ENCODE peak calls at places on chromosome 7, in nine cellular contexts. One of them, this sample, is unnamed.

GRCh38 chr7:135877799-135878198 is 99.4 kb downstream of the MTPN start:
- DNase-seq in stimulated activated naive CD8-positive, alpha-beta T cell treated with anti-CD3 and anti-CD28 coated beads, Interleukin-15, Interleukin-2, amounts not matched to agents 100 U/mL and 50 U/mL, for 24 hours: no peak
- DNase-seq in stimulated activated CD8-positive, alpha-beta memory T cell treated with anti-CD3 and anti-CD28 coated beads, Interleukin-7, amount 100 ng/mL, for 1 hour: no peak
- DNase-seq in skeletal muscle cell: peak; percentile 64
- DNase-seq in stimulated activated CD4-positive, alpha-beta T cell treated with anti-CD3 and anti-CD28 coated beads, Interleukin-12 subunit alpha, Interleukin-12 subunit beta, amount 100 ng/mL, for 4 hours: no peak
- DNase-seq in COR-L47: no peak
- DNase-seq in GM12892: no peak
- DNase-seq in CD4-positive, CD25-positive, alpha-beta regulatory T cell: no peak
- DNase-seq in suprapubic skin: no peak
- DNase-seq in this sample: no peak

GRCh38 chr7:94367940-94368339 is 26.8 kb upstream of the COL1A2 start:
- DNase-seq in COR-L47: no peak
- DNase-seq in CD4-positive, CD25-positive, alpha-beta regulatory T cell: no peak
- DNase-seq in suprapubic skin: no peak
- DNase-seq in GM12892: no peak
- DNase-seq in stimulated activated CD8-positive, alpha-beta memory T cell treated with anti-CD3 and anti-CD28 coated beads, Interleukin-7, amount 100 ng/mL, for 1 hour: no peak
- DNase-seq in skeletal muscle cell: no peak
- DNase-seq in stimulated activated naive CD8-positive, alpha-beta T cell treated with anti-CD3 and anti-CD28 coated beads, Interleukin-15, Interleukin-2, amounts not matched to agents 100 U/mL and 50 U/mL, for 24 hours: no peak
- DNase-seq in stimulated activated CD4-positive, alpha-beta T cell treated with anti-CD3 and anti-CD28 coated beads, Interleukin-12 subunit alpha, Interleukin-12 subunit beta, amount 100 ng/mL, for 4 hours: no peak
- DNase-seq in this sample: no peak

GRCh38 chr7:98429799-98430198 is 28.9 kb upstream of the BAIAP2L1 start:
- DNase-seq in stimulated activated CD4-positive, alpha-beta T cell treated with anti-CD3 and anti-CD28 coated beads, Interleukin-12 subunit alpha, Interleukin-12 subunit beta, amount 100 ng/mL, for 4 hours: no peak
- DNase-seq in stimulated activated naive CD8-positive, alpha-beta T cell treated with anti-CD3 and anti-CD28 coated beads, Interleukin-15, Interleukin-2, amounts not matched to agents 100 U/mL and 50 U/mL, for 24 hours: no peak
- DNase-seq in skeletal muscle cell: no peak
- DNase-seq in GM12892: no peak
- DNase-seq in COR-L47: no peak
- DNase-seq in stimulated activated CD8-positive, alpha-beta memory T cell treated with anti-CD3 and anti-CD28 coated beads, Interleukin-7, amount 100 ng/mL, for 1 hour: no peak
- DNase-seq in CD4-positive, CD25-positive, alpha-beta regulatory T cell: no peak
- DNase-seq in suprapubic skin: no peak
- DNase-seq in this sample: no peak

GRCh38 chr7:143988986-143989745 is 11.0 kb upstream of the OR6B1 start:
- DNase-seq in suprapubic skin: no peak
- DNase-seq in stimulated activated CD4-positive, alpha-beta T cell treated with anti-CD3 and anti-CD28 coated beads, Interleukin-12 subunit alpha, Interleukin-12 subunit beta, amount 100 ng/mL, for 4 hours: no peak
- DNase-seq in skeletal muscle cell: no peak
- DNase-seq in COR-L47: no peak
- DNase-seq in stimulated activated CD8-positive, alpha-beta memory T cell treated with anti-CD3 and anti-CD28 coated beads, Interleukin-7, amount 100 ng/mL, for 1 hour: no peak
- DNase-seq in CD4-positive, CD25-positive, alpha-beta regulatory T cell: no peak
- DNase-seq in stimulated activated naive CD8-positive, alpha-beta T cell treated with anti-CD3 and anti-CD28 coated beads, Interleukin-15, Interleukin-2, amounts not matched to agents 100 U/mL and 50 U/mL, for 24 hours: no peak
- DNase-seq in GM12892: no peak
- DNase-seq in this sample: no peak

GRCh38 chr7:139739863-139740597 is 37.8 kb downstream of the HIPK2 start:
- DNase-seq in suprapubic skin: no peak
- DNase-seq in skeletal muscle cell: no peak
- DNase-seq in CD4-positive, CD25-positive, alpha-beta regulatory T cell: no peak
- DNase-seq in COR-L47: no peak
- DNase-seq in stimulated activated naive CD8-positive, alpha-beta T cell treated with anti-CD3 and anti-CD28 coated beads, Interleukin-15, Interleukin-2, amounts not matched to agents 100 U/mL and 50 U/mL, for 24 hours: no peak
- DNase-seq in stimulated activated CD4-positive, alpha-beta T cell treated with anti-CD3 and anti-CD28 coated beads, Interleukin-12 subunit alpha, Interleukin-12 subunit beta, amount 100 ng/mL, for 4 hours: no peak
- DNase-seq in stimulated activated CD8-positive, alpha-beta memory T cell treated with anti-CD3 and anti-CD28 coated beads, Interleukin-7, amount 100 ng/mL, for 1 hour: no peak
- DNase-seq in GM12892: no peak
- DNase-seq in this sample: peak; percentile 20

GRCh38 chr7:139709460-139709859 is 68.3 kb downstream of the HIPK2 start:
- DNase-seq in stimulated activated naive CD8-positive, alpha-beta T cell treated with anti-CD3 and anti-CD28 coated beads, Interleukin-15, Interleukin-2, amounts not matched to agents 100 U/mL and 50 U/mL, for 24 hours: no peak
- DNase-seq in CD4-positive, CD25-positive, alpha-beta regulatory T cell: no peak
- DNase-seq in stimulated activated CD8-positive, alpha-beta memory T cell treated with anti-CD3 and anti-CD28 coated beads, Interleukin-7, amount 100 ng/mL, for 1 hour: no peak
- DNase-seq in skeletal muscle cell: peak; percentile 76
- DNase-seq in COR-L47: no peak
- DNase-seq in GM12892: no peak
- DNase-seq in suprapubic skin: no peak
- DNase-seq in stimulated activated CD4-positive, alpha-beta T cell treated with anti-CD3 and anti-CD28 coated beads, Interleukin-12 subunit alpha, Interleukin-12 subunit beta, amount 100 ng/mL, for 4 hours: no peak
- DNase-seq in this sample: no peak

GRCh38 chr7:99098824-99099498 is 44.9 kb downstream of the SMURF1 start:
- DNase-seq in suprapubic skin: no peak
- DNase-seq in skeletal muscle cell: no peak
- DNase-seq in GM12892: no peak
- DNase-seq in stimulated activated CD4-positive, alpha-beta T cell treated with anti-CD3 and anti-CD28 coated beads, Interleukin-12 subunit alpha, Interleukin-12 subunit beta, amount 100 ng/mL, for 4 hours: no peak
- DNase-seq in stimulated activated naive CD8-positive, alpha-beta T cell treated with anti-CD3 and anti-CD28 coated beads, Interleukin-15, Interleukin-2, amounts not matched to agents 100 U/mL and 50 U/mL, for 24 hours: no peak
- DNase-seq in stimulated activated CD8-positive, alpha-beta memory T cell treated with anti-CD3 and anti-CD28 coated beads, Interleukin-7, amount 100 ng/mL, for 1 hour: no peak
- DNase-seq in COR-L47: no peak
- DNase-seq in CD4-positive, CD25-positive, alpha-beta regulatory T cell: no peak
- DNase-seq in this sample: no peak

GRCh38 chr7:138603549-138604324 is 97.4 kb downstream of the SVOPL start:
- DNase-seq in stimulated activated CD8-positive, alpha-beta memory T cell treated with anti-CD3 and anti-CD28 coated beads, Interleukin-7, amount 100 ng/mL, for 1 hour: no peak
- DNase-seq in suprapubic skin: no peak
- DNase-seq in COR-L47: no peak
- DNase-seq in skeletal muscle cell: no peak
- DNase-seq in GM12892: no peak
- DNase-seq in CD4-positive, CD25-positive, alpha-beta regulatory T cell: no peak
- DNase-seq in stimulated activated CD4-positive, alpha-beta T cell treated with anti-CD3 and anti-CD28 coated beads, Interleukin-12 subunit alpha, Interleukin-12 subunit beta, amount 100 ng/mL, for 4 hours: no peak
- DNase-seq in stimulated activated naive CD8-positive, alpha-beta T cell treated with anti-CD3 and anti-CD28 coated beads, Interleukin-15, Interleukin-2, amounts not matched to agents 100 U/mL and 50 U/mL, for 24 hours: no peak
- DNase-seq in this sample: no peak

GRCh38 chr7:13851756-13852155 is 137.7 kb downstream of the ETV1 start:
- DNase-seq in stimulated activated CD4-positive, alpha-beta T cell treated with anti-CD3 and anti-CD28 coated beads, Interleukin-12 subunit alpha, Interleukin-12 subunit beta, amount 100 ng/mL, for 4 hours: no peak
- DNase-seq in stimulated activated CD8-positive, alpha-beta memory T cell treated with anti-CD3 and anti-CD28 coated beads, Interleukin-7, amount 100 ng/mL, for 1 hour: no peak
- DNase-seq in CD4-positive, CD25-positive, alpha-beta regulatory T cell: no peak
- DNase-seq in GM12892: no peak
- DNase-seq in stimulated activated naive CD8-positive, alpha-beta T cell treated with anti-CD3 and anti-CD28 coated beads, Interleukin-15, Interleukin-2, amounts not matched to agents 100 U/mL and 50 U/mL, for 24 hours: no peak
- DNase-seq in skeletal muscle cell: peak; percentile 52
- DNase-seq in suprapubic skin: no peak
- DNase-seq in COR-L47: peak; percentile 74
- DNase-seq in this sample: no peak

GRCh38 chr7:135192914-135193536 is 18.3 kb downstream of the WDR91 start:
- DNase-seq in stimulated activated CD8-positive, alpha-beta memory T cell treated with anti-CD3 and anti-CD28 coated beads, Interleukin-7, amount 100 ng/mL, for 1 hour: no peak
- DNase-seq in stimulated activated CD4-positive, alpha-beta T cell treated with anti-CD3 and anti-CD28 coated beads, Interleukin-12 subunit alpha, Interleukin-12 subunit beta, amount 100 ng/mL, for 4 hours: no peak
- DNase-seq in GM12892: no peak
- DNase-seq in COR-L47: no peak
- DNase-seq in skeletal muscle cell: no peak
- DNase-seq in suprapubic skin: no peak
- DNase-seq in stimulated activated naive CD8-positive, alpha-beta T cell treated with anti-CD3 and anti-CD28 coated beads, Interleukin-15, Interleukin-2, amounts not matched to agents 100 U/mL and 50 U/mL, for 24 hours: no peak
- DNase-seq in CD4-positive, CD25-positive, alpha-beta regulatory T cell: no peak
- DNase-seq in this sample: no peak

GRCh38 chr7:134589491-134589941 is 40.6 kb downstream of the AKR1B15 start:
- DNase-seq in stimulated activated CD8-positive, alpha-beta memory T cell treated with anti-CD3 and anti-CD28 coated beads, Interleukin-7, amount 100 ng/mL, for 1 hour: no peak
- DNase-seq in GM12892: no peak
- DNase-seq in suprapubic skin: no peak
- DNase-seq in CD4-positive, CD25-positive, alpha-beta regulatory T cell: no peak
- DNase-seq in stimulated activated CD4-positive, alpha-beta T cell treated with anti-CD3 and anti-CD28 coated beads, Interleukin-12 subunit alpha, Interleukin-12 subunit beta, amount 100 ng/mL, for 4 hours: no peak
- DNase-seq in skeletal muscle cell: no peak
- DNase-seq in stimulated activated naive CD8-positive, alpha-beta T cell treated with anti-CD3 and anti-CD28 coated beads, Interleukin-15, Interleukin-2, amounts not matched to agents 100 U/mL and 50 U/mL, for 24 hours: no peak
- DNase-seq in COR-L47: no peak
- DNase-seq in this sample: no peak

GRCh38 chr7:77765906-77766800 is 32.1 kb downstream of the TMEM60 start:
- DNase-seq in CD4-positive, CD25-positive, alpha-beta regulatory T cell: no peak
- DNase-seq in GM12892: no peak
- DNase-seq in suprapubic skin: no peak
- DNase-seq in skeletal muscle cell: no peak
- DNase-seq in stimulated activated CD4-positive, alpha-beta T cell treated with anti-CD3 and anti-CD28 coated beads, Interleukin-12 subunit alpha, Interleukin-12 subunit beta, amount 100 ng/mL, for 4 hours: no peak
- DNase-seq in stimulated activated CD8-positive, alpha-beta memory T cell treated with anti-CD3 and anti-CD28 coated beads, Interleukin-7, amount 100 ng/mL, for 1 hour: no peak
- DNase-seq in stimulated activated naive CD8-positive, alpha-beta T cell treated with anti-CD3 and anti-CD28 coated beads, Interleukin-15, Interleukin-2, amounts not matched to agents 100 U/mL and 50 U/mL, for 24 hours: no peak
- DNase-seq in COR-L47: no peak
- DNase-seq in this sample: no peak

GRCh38 chr7:101598422-101598957 is 30.6 kb downstream of the MYL10 start:
- DNase-seq in COR-L47: no peak
- DNase-seq in stimulated activated naive CD8-positive, alpha-beta T cell treated with anti-CD3 and anti-CD28 coated beads, Interleukin-15, Interleukin-2, amounts not matched to agents 100 U/mL and 50 U/mL, for 24 hours: no peak
- DNase-seq in skeletal muscle cell: no peak
- DNase-seq in suprapubic skin: no peak
- DNase-seq in GM12892: no peak
- DNase-seq in CD4-positive, CD25-positive, alpha-beta regulatory T cell: no peak
- DNase-seq in stimulated activated CD8-positive, alpha-beta memory T cell treated with anti-CD3 and anti-CD28 coated beads, Interleukin-7, amount 100 ng/mL, for 1 hour: no peak
- DNase-seq in stimulated activated CD4-positive, alpha-beta T cell treated with anti-CD3 and anti-CD28 coated beads, Interleukin-12 subunit alpha, Interleukin-12 subunit beta, amount 100 ng/mL, for 4 hours: no peak
- DNase-seq in this sample: no peak

GRCh38 chr7:132234751-132235150 is 341.5 kb downstream of the PLXNA4 start:
- DNase-seq in COR-L47: no peak
- DNase-seq in suprapubic skin: no peak
- DNase-seq in stimulated activated CD4-positive, alpha-beta T cell treated with anti-CD3 and anti-CD28 coated beads, Interleukin-12 subunit alpha, Interleukin-12 subunit beta, amount 100 ng/mL, for 4 hours: no peak
- DNase-seq in stimulated activated CD8-positive, alpha-beta memory T cell treated with anti-CD3 and anti-CD28 coated beads, Interleukin-7, amount 100 ng/mL, for 1 hour: no peak
- DNase-seq in stimulated activated naive CD8-positive, alpha-beta T cell treated with anti-CD3 and anti-CD28 coated beads, Interleukin-15, Interleukin-2, amounts not matched to agents 100 U/mL and 50 U/mL, for 24 hours: no peak
- DNase-seq in CD4-positive, CD25-positive, alpha-beta regulatory T cell: no peak
- DNase-seq in skeletal muscle cell: no peak
- DNase-seq in GM12892: no peak
- DNase-seq in this sample: no peak

GRCh38 chr7:12162420-12163113 is 48.5 kb upstream of the TMEM106B start:
- DNase-seq in CD4-positive, CD25-positive, alpha-beta regulatory T cell: no peak
- DNase-seq in skeletal muscle cell: peak; percentile 42
- DNase-seq in suprapubic skin: no peak
- DNase-seq in stimulated activated naive CD8-positive, alpha-beta T cell treated with anti-CD3 and anti-CD28 coated beads, Interleukin-15, Interleukin-2, amounts not matched to agents 100 U/mL and 50 U/mL, for 24 hours: no peak
- DNase-seq in stimulated activated CD4-positive, alpha-beta T cell treated with anti-CD3 and anti-CD28 coated beads, Interleukin-12 subunit alpha, Interleukin-12 subunit beta, amount 100 ng/mL, for 4 hours: no peak
- DNase-seq in GM12892: no peak
- DNase-seq in COR-L47: no peak
- DNase-seq in stimulated activated CD8-positive, alpha-beta memory T cell treated with anti-CD3 and anti-CD28 coated beads, Interleukin-7, amount 100 ng/mL, for 1 hour: no peak
- DNase-seq in this sample: no peak

GRCh38 chr7:47846117-47846836 is 102.0 kb downstream of the PKD1L1 start:
- DNase-seq in skeletal muscle cell: no peak
- DNase-seq in stimulated activated CD8-positive, alpha-beta memory T cell treated with anti-CD3 and anti-CD28 coated beads, Interleukin-7, amount 100 ng/mL, for 1 hour: no peak
- DNase-seq in CD4-positive, CD25-positive, alpha-beta regulatory T cell: no peak
- DNase-seq in stimulated activated naive CD8-positive, alpha-beta T cell treated with anti-CD3 and anti-CD28 coated beads, Interleukin-15, Interleukin-2, amounts not matched to agents 100 U/mL and 50 U/mL, for 24 hours: no peak
- DNase-seq in GM12892: no peak
- DNase-seq in COR-L47: no peak
- DNase-seq in suprapubic skin: no peak
- DNase-seq in stimulated activated CD4-positive, alpha-beta T cell treated with anti-CD3 and anti-CD28 coated beads, Interleukin-12 subunit alpha, Interleukin-12 subunit beta, amount 100 ng/mL, for 4 hours: no peak
- DNase-seq in this sample: no peak

GRCh38 chr7:155213385-155213784 is 84.3 kb upstream of the INSIG1 start:
- DNase-seq in skeletal muscle cell: no peak
- DNase-seq in GM12892: no peak
- DNase-seq in stimulated activated CD4-positive, alpha-beta T cell treated with anti-CD3 and anti-CD28 coated beads, Interleukin-12 subunit alpha, Interleukin-12 subunit beta, amount 100 ng/mL, for 4 hours: no peak
- DNase-seq in stimulated activated naive CD8-positive, alpha-beta T cell treated with anti-CD3 and anti-CD28 coated beads, Interleukin-15, Interleukin-2, amounts not matched to agents 100 U/mL and 50 U/mL, for 24 hours: no peak
- DNase-seq in stimulated activated CD8-positive, alpha-beta memory T cell treated with anti-CD3 and anti-CD28 coated beads, Interleukin-7, amount 100 ng/mL, for 1 hour: no peak
- DNase-seq in suprapubic skin: peak; percentile 59
- DNase-seq in CD4-positive, CD25-positive, alpha-beta regulatory T cell: no peak
- DNase-seq in COR-L47: no peak
- DNase-seq in this sample: no peak

GRCh38 chr7:887488-887820 is 11.1 kb downstream of the GET4 start:
- DNase-seq in CD4-positive, CD25-positive, alpha-beta regulatory T cell: no peak
- DNase-seq in stimulated activated CD8-positive, alpha-beta memory T cell treated with anti-CD3 and anti-CD28 coated beads, Interleukin-7, amount 100 ng/mL, for 1 hour: no peak
- DNase-seq in stimulated activated naive CD8-positive, alpha-beta T cell treated with anti-CD3 and anti-CD28 coated beads, Interleukin-15, Interleukin-2, amounts not matched to agents 100 U/mL and 50 U/mL, for 24 hours: no peak
- DNase-seq in suprapubic skin: no peak
- DNase-seq in skeletal muscle cell: no peak
- DNase-seq in COR-L47: no peak
- DNase-seq in stimulated activated CD4-positive, alpha-beta T cell treated with anti-CD3 and anti-CD28 coated beads, Interleukin-12 subunit alpha, Interleukin-12 subunit beta, amount 100 ng/mL, for 4 hours: no peak
- DNase-seq in GM12892: no peak
- DNase-seq in this sample: no peak

GRCh38 chr7:6651866-6652445 is 14.8 kb downstream of the ZNF316 start:
- DNase-seq in stimulated activated naive CD8-positive, alpha-beta T cell treated with anti-CD3 and anti-CD28 coated beads, Interleukin-15, Interleukin-2, amounts not matched to agents 100 U/mL and 50 U/mL, for 24 hours: no peak
- DNase-seq in GM12892: no peak
- DNase-seq in COR-L47: no peak
- DNase-seq in stimulated activated CD4-positive, alpha-beta T cell treated with anti-CD3 and anti-CD28 coated beads, Interleukin-12 subunit alpha, Interleukin-12 subunit beta, amount 100 ng/mL, for 4 hours: no peak
- DNase-seq in suprapubic skin: peak; percentile 74
- DNase-seq in stimulated activated CD8-positive, alpha-beta memory T cell treated with anti-CD3 and anti-CD28 coated beads, Interleukin-7, amount 100 ng/mL, for 1 hour: no peak
- DNase-seq in CD4-positive, CD25-positive, alpha-beta regulatory T cell: no peak
- DNase-seq in skeletal muscle cell: no peak
- DNase-seq in this sample: no peak

GRCh38 chr7:99036531-99037175 is 107.3 kb downstream of the SMURF1 start:
- DNase-seq in COR-L47: no peak
- DNase-seq in CD4-positive, CD25-positive, alpha-beta regulatory T cell: no peak
- DNase-seq in stimulated activated naive CD8-positive, alpha-beta T cell treated with anti-CD3 and anti-CD28 coated beads, Interleukin-15, Interleukin-2, amounts not matched to agents 100 U/mL and 50 U/mL, for 24 hours: peak; percentile 16
- DNase-seq in stimulated activated CD4-positive, alpha-beta T cell treated with anti-CD3 and anti-CD28 coated beads, Interleukin-12 subunit alpha, Interleukin-12 subunit beta, amount 100 ng/mL, for 4 hours: no peak
- DNase-seq in GM12892: no peak
- DNase-seq in suprapubic skin: peak; percentile 78
- DNase-seq in skeletal muscle cell: no peak
- DNase-seq in stimulated activated CD8-positive, alpha-beta memory T cell treated with anti-CD3 and anti-CD28 coated beads, Interleukin-7, amount 100 ng/mL, for 1 hour: no peak
- DNase-seq in this sample: no peak

GRCh38 chr7:139720705-139721231 is 57.0 kb downstream of the HIPK2 start:
- DNase-seq in stimulated activated CD4-positive, alpha-beta T cell treated with anti-CD3 and anti-CD28 coated beads, Interleukin-12 subunit alpha, Interleukin-12 subunit beta, amount 100 ng/mL, for 4 hours: no peak
- DNase-seq in stimulated activated naive CD8-positive, alpha-beta T cell treated with anti-CD3 and anti-CD28 coated beads, Interleukin-15, Interleukin-2, amounts not matched to agents 100 U/mL and 50 U/mL, for 24 hours: no peak
- DNase-seq in COR-L47: no peak
- DNase-seq in CD4-positive, CD25-positive, alpha-beta regulatory T cell: peak; percentile 17
- DNase-seq in skeletal muscle cell: peak; percentile 88
- DNase-seq in stimulated activated CD8-positive, alpha-beta memory T cell treated with anti-CD3 and anti-CD28 coated beads, Interleukin-7, amount 100 ng/mL, for 1 hour: no peak
- DNase-seq in GM12892: no peak
- DNase-seq in suprapubic skin: no peak
- DNase-seq in this sample: no peak

GRCh38 chr7:132514430-132514829 is 61.8 kb downstream of the PLXNA4 start:
- DNase-seq in stimulated activated naive CD8-positive, alpha-beta T cell treated with anti-CD3 and anti-CD28 coated beads, Interleukin-15, Interleukin-2, amounts not matched to agents 100 U/mL and 50 U/mL, for 24 hours: no peak
- DNase-seq in suprapubic skin: no peak
- DNase-seq in skeletal muscle cell: no peak
- DNase-seq in stimulated activated CD4-positive, alpha-beta T cell treated with anti-CD3 and anti-CD28 coated beads, Interleukin-12 subunit alpha, Interleukin-12 subunit beta, amount 100 ng/mL, for 4 hours: no peak
- DNase-seq in COR-L47: no peak
- DNase-seq in GM12892: no peak
- DNase-seq in stimulated activated CD8-positive, alpha-beta memory T cell treated with anti-CD3 and anti-CD28 coated beads, Interleukin-7, amount 100 ng/mL, for 1 hour: no peak
- DNase-seq in CD4-positive, CD25-positive, alpha-beta regulatory T cell: no peak
- DNase-seq in this sample: no peak

GRCh38 chr7:48759431-48760080 is 164.8 kb upstream of the CDC14C start:
- DNase-seq in stimulated activated CD4-positive, alpha-beta T cell treated with anti-CD3 and anti-CD28 coated beads, Interleukin-12 subunit alpha, Interleukin-12 subunit beta, amount 100 ng/mL, for 4 hours: no peak
- DNase-seq in COR-L47: peak; percentile 70
- DNase-seq in stimulated activated naive CD8-positive, alpha-beta T cell treated with anti-CD3 and anti-CD28 coated beads, Interleukin-15, Interleukin-2, amounts not matched to agents 100 U/mL and 50 U/mL, for 24 hours: no peak
- DNase-seq in suprapubic skin: no peak
- DNase-seq in stimulated activated CD8-positive, alpha-beta memory T cell treated with anti-CD3 and anti-CD28 coated beads, Interleukin-7, amount 100 ng/mL, for 1 hour: no peak
- DNase-seq in CD4-positive, CD25-positive, alpha-beta regulatory T cell: no peak
- DNase-seq in skeletal muscle cell: no peak
- DNase-seq in GM12892: no peak
- DNase-seq in this sample: no peak

GRCh38 chr7:115008465-115009114 is 86.7 kb downstream of the MDFIC start:
- DNase-seq in stimulated activated naive CD8-positive, alpha-beta T cell treated with anti-CD3 and anti-CD28 coated beads, Interleukin-15, Interleukin-2, amounts not matched to agents 100 U/mL and 50 U/mL, for 24 hours: no peak
- DNase-seq in GM12892: no peak
- DNase-seq in suprapubic skin: no peak
- DNase-seq in stimulated activated CD8-positive, alpha-beta memory T cell treated with anti-CD3 and anti-CD28 coated beads, Interleukin-7, amount 100 ng/mL, for 1 hour: no peak
- DNase-seq in stimulated activated CD4-positive, alpha-beta T cell treated with anti-CD3 and anti-CD28 coated beads, Interleukin-12 subunit alpha, Interleukin-12 subunit beta, amount 100 ng/mL, for 4 hours: no peak
- DNase-seq in skeletal muscle cell: peak; percentile 95
- DNase-seq in COR-L47: no peak
- DNase-seq in CD4-positive, CD25-positive, alpha-beta regulatory T cell: no peak
- DNase-seq in this sample: peak; percentile 18

GRCh38 chr7:24477807-24478655 is 95.2 kb upstream of the PALS2 start:
- DNase-seq in stimulated activated CD4-positive, alpha-beta T cell treated with anti-CD3 and anti-CD28 coated beads, Interleukin-12 subunit alpha, Interleukin-12 subunit beta, amount 100 ng/mL, for 4 hours: no peak
- DNase-seq in stimulated activated naive CD8-positive, alpha-beta T cell treated with anti-CD3 and anti-CD28 coated beads, Interleukin-15, Interleukin-2, amounts not matched to agents 100 U/mL and 50 U/mL, for 24 hours: no peak
- DNase-seq in skeletal muscle cell: peak; percentile 82
- DNase-seq in stimulated activated CD8-positive, alpha-beta memory T cell treated with anti-CD3 and anti-CD28 coated beads, Interleukin-7, amount 100 ng/mL, for 1 hour: no peak
- DNase-seq in GM12892: no peak
- DNase-seq in COR-L47: no peak
- DNase-seq in suprapubic skin: no peak
- DNase-seq in CD4-positive, CD25-positive, alpha-beta regulatory T cell: no peak
- DNase-seq in this sample: no peak

GRCh38 chr7:42858570-42858969 is 53.3 kb downstream of the C7orf25 start:
- DNase-seq in suprapubic skin: no peak
- DNase-seq in stimulated activated CD4-positive, alpha-beta T cell treated with anti-CD3 and anti-CD28 coated beads, Interleukin-12 subunit alpha, Interleukin-12 subunit beta, amount 100 ng/mL, for 4 hours: no peak
- DNase-seq in stimulated activated CD8-positive, alpha-beta memory T cell treated with anti-CD3 and anti-CD28 coated beads, Interleukin-7, amount 100 ng/mL, for 1 hour: no peak
- DNase-seq in stimulated activated naive CD8-positive, alpha-beta T cell treated with anti-CD3 and anti-CD28 coated beads, Interleukin-15, Interleukin-2, amounts not matched to agents 100 U/mL and 50 U/mL, for 24 hours: no peak
- DNase-seq in COR-L47: no peak
- DNase-seq in GM12892: no peak
- DNase-seq in CD4-positive, CD25-positive, alpha-beta regulatory T cell: no peak
- DNase-seq in skeletal muscle cell: no peak
- DNase-seq in this sample: no peak

GRCh38 chr7:49643321-49643720 is 130.1 kb upstream of the VWC2 start:
- DNase-seq in skeletal muscle cell: no peak
- DNase-seq in GM12892: no peak
- DNase-seq in suprapubic skin: no peak
- DNase-seq in stimulated activated CD8-positive, alpha-beta memory T cell treated with anti-CD3 and anti-CD28 coated beads, Interleukin-7, amount 100 ng/mL, for 1 hour: no peak
- DNase-seq in COR-L47: peak; percentile 57
- DNase-seq in CD4-positive, CD25-positive, alpha-beta regulatory T cell: no peak
- DNase-seq in stimulated activated CD4-positive, alpha-beta T cell treated with anti-CD3 and anti-CD28 coated beads, Interleukin-12 subunit alpha, Interleukin-12 subunit beta, amount 100 ng/mL, for 4 hours: no peak
- DNase-seq in stimulated activated naive CD8-positive, alpha-beta T cell treated with anti-CD3 and anti-CD28 coated beads, Interleukin-15, Interleukin-2, amounts not matched to agents 100 U/mL and 50 U/mL, for 24 hours: no peak
- DNase-seq in this sample: no peak

GRCh38 chr7:5532520-5533335 is 109.1 kb upstream of the TNRC18 start:
- DNase-seq in suprapubic skin: peak; percentile 89
- DNase-seq in COR-L47: no peak
- DNase-seq in skeletal muscle cell: no peak
- DNase-seq in stimulated activated naive CD8-positive, alpha-beta T cell treated with anti-CD3 and anti-CD28 coated beads, Interleukin-15, Interleukin-2, amounts not matched to agents 100 U/mL and 50 U/mL, for 24 hours: peak; percentile 82
- DNase-seq in stimulated activated CD8-positive, alpha-beta memory T cell treated with anti-CD3 and anti-CD28 coated beads, Interleukin-7, amount 100 ng/mL, for 1 hour: no peak
- DNase-seq in stimulated activated CD4-positive, alpha-beta T cell treated with anti-CD3 and anti-CD28 coated beads, Interleukin-12 subunit alpha, Interleukin-12 subunit beta, amount 100 ng/mL, for 4 hours: peak; percentile 56
- DNase-seq in CD4-positive, CD25-positive, alpha-beta regulatory T cell: no peak
- DNase-seq in GM12892: peak; percentile 89
- DNase-seq in this sample: peak; percentile 86

GRCh38 chr7:28478661-28479060 is 66.3 kb downstream of the CREB5 start:
- DNase-seq in stimulated activated CD4-positive, alpha-beta T cell treated with anti-CD3 and anti-CD28 coated beads, Interleukin-12 subunit alpha, Interleukin-12 subunit beta, amount 100 ng/mL, for 4 hours: no peak
- DNase-seq in stimulated activated CD8-positive, alpha-beta memory T cell treated with anti-CD3 and anti-CD28 coated beads, Interleukin-7, amount 100 ng/mL, for 1 hour: no peak
- DNase-seq in CD4-positive, CD25-positive, alpha-beta regulatory T cell: no peak
- DNase-seq in stimulated activated naive CD8-positive, alpha-beta T cell treated with anti-CD3 and anti-CD28 coated beads, Interleukin-15, Interleukin-2, amounts not matched to agents 100 U/mL and 50 U/mL, for 24 hours: no peak
- DNase-seq in GM12892: no peak
- DNase-seq in skeletal muscle cell: no peak
- DNase-seq in suprapubic skin: no peak
- DNase-seq in COR-L47: peak; percentile 67
- DNase-seq in this sample: no peak

GRCh38 chr7:26200113-26200443 is 468 bp downstream of the HNRNPA2B1 start:
- DNase-seq in skeletal muscle cell: no peak
- DNase-seq in CD4-positive, CD25-positive, alpha-beta regulatory T cell: peak; percentile 85
- DNase-seq in COR-L47: peak; percentile 58
- DNase-seq in stimulated activated CD8-positive, alpha-beta memory T cell treated with anti-CD3 and anti-CD28 coated beads, Interleukin-7, amount 100 ng/mL, for 1 hour: peak; percentile 49
- DNase-seq in stimulated activated naive CD8-positive, alpha-beta T cell treated with anti-CD3 and anti-CD28 coated beads, Interleukin-15, Interleukin-2, amounts not matched to agents 100 U/mL and 50 U/mL, for 24 hours: peak; percentile 83
- DNase-seq in suprapubic skin: peak; percentile 88
- DNase-seq in stimulated activated CD4-positive, alpha-beta T cell treated with anti-CD3 and anti-CD28 coated beads, Interleukin-12 subunit alpha, Interleukin-12 subunit beta, amount 100 ng/mL, for 4 hours: peak; percentile 70
- DNase-seq in GM12892: peak; percentile 14
- DNase-seq in this sample: peak; percentile 79

GRCh38 chr7:157544226-157544625 is 207.4 kb downstream of the DNAJB6 start:
- DNase-seq in stimulated activated CD8-positive, alpha-beta memory T cell treated with anti-CD3 and anti-CD28 coated beads, Interleukin-7, amount 100 ng/mL, for 1 hour: no peak
- DNase-seq in stimulated activated naive CD8-positive, alpha-beta T cell treated with anti-CD3 and anti-CD28 coated beads, Interleukin-15, Interleukin-2, amounts not matched to agents 100 U/mL and 50 U/mL, for 24 hours: no peak
- DNase-seq in COR-L47: no peak
- DNase-seq in CD4-positive, CD25-positive, alpha-beta regulatory T cell: no peak
- DNase-seq in stimulated activated CD4-positive, alpha-beta T cell treated with anti-CD3 and anti-CD28 coated beads, Interleukin-12 subunit alpha, Interleukin-12 subunit beta, amount 100 ng/mL, for 4 hours: no peak
- DNase-seq in GM12892: no peak
- DNase-seq in suprapubic skin: peak; percentile 44
- DNase-seq in skeletal muscle cell: no peak
- DNase-seq in this sample: no peak